ENCODE peak calls at places on chromosomes 6 and 20, in nine cellular contexts. I is psoas muscle, S is A549, B is PC-3, Y is astrocyte of the spinal cord, G is epithelial cell of esophagus, Z is fibroblast of the aortic adventitia, F is AG04450, H is ovary. M is an unnamed sample.

GRCh38 chr6:16769986-16770376 is 8.7 kb upstream of the ATXN1 start:
- DNase-seq in B (peak), H (no peak), Z (peak), F (peak), I (no peak), Y (peak), G (peak), S (no peak), M (peak)

GRCh38 chr6:167982063-167982462 is 15.4 kb upstream of the KIF25 start:
- DNase-seq in G (no peak), B (no peak), H (no peak), I (no peak), S (no peak), Y (no peak), Z (no peak), F (no peak), M (no peak)

GRCh38 chr6:150006961-150007464 is 18.3 kb downstream of the RAET1L start:
- DNase-seq in Y (no peak), S (no peak), G (peak), H (no peak), F (no peak), Z (peak), I (no peak), B (peak), M (no peak)

GRCh38 chr6:6715465-6715864 is 126.9 kb downstream of the LY86 start:
- DNase-seq in Y (no peak), S (no peak), I (no peak), F (no peak), B (no peak), Z (no peak), H (no peak), G (no peak), M (no peak)

GRCh38 chr6:44359973-44360372 is 17.5 kb downstream of the SPATS1 start:
- DNase-seq in I (no peak), G (no peak), Y (no peak), Z (no peak), F (no peak), S (no peak), B (no peak), H (no peak), M (no peak)

GRCh38 chr20:22586645-22587310 is 2.4 kb upstream of the FOXA2 start:
- DNase-seq in S (peak), H (no peak), I (peak), F (no peak), G (peak), Y (no peak), Z (peak), B (peak), M (no peak)

GRCh38 chr20:25285091-25285647 is 37.3 kb downstream of the PYGB start:
- DNase-seq in Z (no peak), Y (no peak), S (no peak), H (peak), F (no peak), I (peak), G (no peak), B (no peak), M (no peak)

GRCh38 chr20:64099086-64099786 is 8.1 kb downstream of the NPBWR2 start:
- DNase-seq in H (no peak), S (no peak), F (no peak), G (no peak), I (no peak), Y (no peak), B (no peak), Z (no peak), M (no peak)

GRCh38 chr6:27136978-27137814 is 110.3 kb upstream of the PRSS16 start:
- DNase-seq in H (no peak), I (no peak), Z (no peak), S (no peak), Y (no peak), F (no peak), G (no peak), B (no peak), M (no peak)

GRCh38 chr6:25918083-25918683 is 12.3 kb downstream of the SLC17A2 start:
- DNase-seq in H (no peak), S (no peak), G (no peak), Z (no peak), B (no peak), I (no peak), Y (no peak), F (no peak), M (no peak)

GRCh38 chr20:34815636-34816035 is 9.8 kb downstream of the NCOA6 start:
- DNase-seq in I (no peak), F (no peak), G (no peak), Z (peak), Y (peak), B (no peak), S (no peak), H (no peak), M (no peak)

GRCh38 chr6:82227770-82228169 is 19.8 kb downstream of the IBTK start:
- DNase-seq in S (no peak), H (no peak), F (no peak), I (no peak), Y (no peak), G (no peak), Z (no peak), B (no peak), M (no peak)

GRCh38 chr20:41340327-41341055 is at the start of gene LPIN3:
- DNase-seq in G (peak), Y (peak), S (peak), F (no peak), I (peak), Z (peak), H (peak), B (peak), M (peak)

DNA sequence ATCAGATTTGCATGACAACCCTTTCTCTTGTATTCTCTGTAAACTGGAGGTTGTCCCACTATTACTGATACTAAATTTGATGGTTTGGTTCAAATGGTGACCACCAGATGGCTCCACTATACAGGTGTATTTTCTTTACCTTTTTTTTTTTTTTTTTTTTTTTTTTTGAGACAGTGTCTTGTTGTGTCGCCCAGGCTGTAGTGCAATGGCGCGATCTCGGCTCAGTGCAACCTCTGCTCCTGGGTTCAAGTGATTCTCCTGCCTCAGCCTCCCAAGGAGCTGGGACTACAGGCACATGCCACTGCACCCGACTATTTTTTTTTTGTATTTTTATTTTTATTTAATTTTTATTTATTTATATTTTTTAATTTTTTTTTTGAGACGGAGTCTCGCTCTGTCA is 6.6 kb upstream of the WTAP start:
- DNase-seq in I (no peak), Y (peak), H (no peak), F (no peak), S (peak), Z (peak), B (peak), G (peak), M (no peak)
- TF ChIP-seq CTCF in I (peak), Y (peak), H (no peak), F (peak), S (peak), Z (peak), B (peak), G (peak), M (peak)

DNA sequence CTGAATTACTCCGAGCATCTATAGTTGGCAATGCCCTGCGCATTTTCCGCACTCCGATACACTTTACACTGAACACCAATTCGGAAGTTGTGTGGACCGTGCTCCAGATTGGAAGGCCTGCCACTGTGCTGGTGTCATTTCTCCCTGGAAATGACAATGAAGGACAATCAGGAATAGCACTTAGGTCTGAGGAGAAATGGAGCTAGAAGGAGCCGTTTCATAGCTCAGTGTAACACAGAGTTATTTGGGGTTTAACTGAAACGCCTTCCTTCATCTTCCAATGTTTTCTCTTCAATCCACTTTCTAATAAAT is 501 bp upstream of the PLA2G7 start:
- DNase-seq in S (no peak), F (no peak), H (no peak), Z (no peak), Y (no peak), B (no peak), I (no peak), G (no peak), M (no peak)
- H3K4me3 ChIP-seq in S (peak), F (no peak), H (peak), Z (no peak), Y (peak), B (peak), I (peak), G (peak), M (no peak)

DNA sequence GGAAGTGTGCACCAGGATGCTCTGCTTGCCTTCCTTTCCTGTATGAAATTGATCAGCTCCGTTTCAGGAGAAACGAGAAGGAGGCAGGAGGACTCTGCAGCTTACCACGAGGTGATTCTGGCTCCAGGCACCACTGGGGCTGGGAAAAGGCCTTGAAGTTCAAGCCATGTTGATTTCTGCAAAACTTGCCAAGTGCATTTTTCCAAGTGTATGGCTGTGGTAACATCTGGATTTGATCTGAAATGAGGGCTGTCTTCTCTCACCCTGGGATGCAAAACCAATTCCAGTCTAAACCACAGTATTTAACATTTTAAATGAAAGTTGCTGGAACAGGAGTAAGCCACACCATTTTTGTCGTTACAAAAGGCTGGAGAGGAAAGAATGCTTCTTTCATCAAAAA is 36.1 kb upstream of the FAM210B start:
- DNase-seq in H (no peak), I (no peak), Y (no peak), F (no peak), G (no peak), B (no peak), Z (peak), S (no peak), M (no peak)
- TF ChIP-seq CTCF in H (no peak), I (no peak), Y (no peak), F (no peak), G (no peak), B (no peak), Z (no peak), S (no peak), M (no peak)

GRCh38 chr6:70956451-70957283 is at the start of gene B3GAT2:
- DNase-seq in B (no peak), G (peak), Y (peak), I (no peak), F (no peak), H (no peak), S (no peak), Z (peak), M (no peak)

GRCh38 chr6:70955441-70956190 is 1.2 kb downstream of the B3GAT2 start:
- DNase-seq in I (peak), Y (peak), S (peak), G (peak), F (peak), B (peak), H (peak), Z (peak), M (no peak)

GRCh38 chr6:70957284-70957617 is 391 bp upstream of the B3GAT2 start:
- DNase-seq in F (no peak), Y (no peak), I (no peak), H (no peak), G (no peak), S (no peak), Z (no peak), B (no peak), M (no peak)

GRCh38 chr6:70956191-70956450 is 739 bp downstream of the B3GAT2 start:
- DNase-seq in Y (no peak), I (no peak), H (no peak), F (no peak), B (no peak), Z (no peak), G (no peak), S (no peak), M (no peak)

GRCh38 chr6:70954750-70955149 is 2.1 kb downstream of the B3GAT2 start:
- DNase-seq in Y (no peak), B (no peak), F (no peak), Z (no peak), H (no peak), S (no peak), G (no peak), I (no peak), M (no peak)
- H3K4me3 ChIP-seq in Y (no peak), B (no peak), F (no peak), Z (no peak), H (no peak), S (no peak), G (no peak), I (no peak), M (no peak)

GRCh38 chr20:48606841-48607543 is 220.8 kb downstream of the PREX1 start:
- DNase-seq in F (no peak), H (no peak), Y (no peak), B (no peak), I (peak), G (no peak), Z (no peak), S (no peak), M (no peak)
- TF ChIP-seq CTCF in F (no peak), H (no peak), Y (no peak), B (no peak), I (no peak), G (no peak), Z (no peak), S (no peak), M (no peak)

GRCh38 chr6:128573036-128573435 is 52.6 kb upstream of the PTPRK start:
- DNase-seq in Y (no peak), G (no peak), S (no peak), B (no peak), I (no peak), Z (no peak), F (no peak), H (no peak), M (no peak)

GRCh38 chr6:128567029-128567428 is 46.6 kb upstream of the PTPRK start:
- DNase-seq in Z (peak), H (no peak), I (no peak), F (no peak), G (peak), B (peak), S (no peak), Y (peak), M (peak)

GRCh38 chr6:128572286-128572685 is 51.9 kb upstream of the PTPRK start:
- DNase-seq in F (no peak), G (no peak), S (no peak), Y (no peak), I (no peak), Z (peak), B (peak), H (no peak), M (no peak)

GRCh38 chr6:128569737-128570438 is 49.5 kb upstream of the PTPRK start:
- DNase-seq in Y (peak), H (no peak), B (peak), I (no peak), Z (peak), G (peak), F (peak), S (peak), M (peak)

DNA sequence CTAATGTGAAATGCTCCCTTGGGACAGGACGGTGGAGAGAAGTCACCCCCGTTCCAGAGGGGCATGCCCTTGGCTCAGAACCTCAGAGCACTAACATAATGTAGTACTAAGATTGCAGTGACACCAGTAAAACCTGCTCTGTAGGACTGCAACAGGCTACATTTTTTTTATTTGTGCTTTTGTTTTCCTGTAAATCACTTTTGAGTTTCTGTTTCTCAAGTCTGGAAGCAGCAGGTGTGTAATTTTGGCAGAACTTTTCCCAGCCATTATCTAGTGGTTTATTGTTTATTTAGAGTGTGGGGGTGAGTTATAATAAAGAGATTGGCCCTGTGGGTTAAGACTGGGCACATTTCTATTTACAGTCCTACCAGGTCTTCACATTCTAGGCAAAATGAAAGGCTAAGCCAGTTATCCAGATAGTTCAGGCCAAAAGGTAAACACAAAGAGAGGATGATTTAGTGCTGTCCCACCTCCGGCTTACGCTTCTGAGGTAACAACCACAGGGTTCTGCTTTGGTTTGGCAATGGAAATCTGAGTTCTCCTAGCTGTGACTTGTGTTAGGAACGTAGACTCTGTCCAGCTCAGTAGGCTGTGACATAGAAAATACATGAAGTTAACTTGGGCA is 50.2 kb upstream of the PTPRK start:
- DNase-seq in Y (peak), F (no peak), G (peak), B (peak), S (no peak), Z (no peak), I (no peak), H (no peak), M (no peak)
- H3K4me3 ChIP-seq in Y (no peak), F (no peak), G (peak), B (peak), S (no peak), Z (no peak), I (no peak), H (no peak), M (no peak)

DNA sequence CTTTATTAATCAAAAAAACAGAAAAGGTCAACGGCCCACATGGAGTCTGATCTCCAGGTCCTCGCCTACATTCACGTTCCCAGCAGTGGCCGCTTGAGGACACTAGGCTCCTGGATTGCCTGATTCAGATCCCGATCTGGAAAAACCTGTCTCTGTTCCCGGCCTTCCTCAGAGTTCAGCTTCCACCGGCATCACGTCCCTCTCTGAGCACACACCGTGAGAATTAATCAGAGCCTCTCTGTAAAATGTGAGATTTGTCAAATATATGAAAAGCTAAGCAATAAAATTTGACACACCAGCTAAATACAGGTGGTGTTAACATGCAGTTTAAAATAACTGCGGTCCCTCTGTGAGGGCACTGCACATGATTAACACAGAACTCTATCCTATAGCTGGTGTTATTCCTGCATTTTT is 122.8 kb upstream of the COL21A1 start:
- DNase-seq in H (no peak), B (peak), S (peak), I (peak), Z (peak), G (peak), Y (peak), F (no peak), M (no peak)
- TF ChIP-seq CTCF in H (no peak), B (peak), S (peak), I (peak), Z (peak), G (peak), Y (peak), F (peak), M (peak)